ENCODE peak calls at places on chromosomes 12 and 14, in seven cellular contexts. One of them, this sample, is unnamed.

GRCh38 chr12:57091633-57092528 is 3.0 kb downstream of the NAB2 start:
- DNase-seq in occipital lobe: no peak
- DNase-seq in heart right ventricle: no peak
- DNase-seq in endothelial cell: no peak
- DNase-seq in naive thymus-derived CD8-positive, alpha-beta T cell: no peak
- DNase-seq in choroid plexus epithelial cell: no peak
- DNase-seq in RCC 7860: no peak
- DNase-seq in this sample: no peak

GRCh38 chr12:67590122-67590795 is 58.3 kb upstream of the DYRK2 start:
- DNase-seq in endothelial cell: no peak
- DNase-seq in occipital lobe: no peak
- DNase-seq in RCC 7860: no peak
- DNase-seq in heart right ventricle: no peak
- DNase-seq in choroid plexus epithelial cell: no peak
- DNase-seq in naive thymus-derived CD8-positive, alpha-beta T cell: peak; percentile 66
- DNase-seq in this sample: no peak

GRCh38 chr12:122866950-122867607 is 28.8 kb downstream of the VPS37B start:
- DNase-seq in RCC 7860: no peak
- DNase-seq in occipital lobe: no peak
- DNase-seq in heart right ventricle: no peak
- DNase-seq in endothelial cell: no peak
- DNase-seq in choroid plexus epithelial cell: no peak
- DNase-seq in naive thymus-derived CD8-positive, alpha-beta T cell: no peak
- DNase-seq in this sample: no peak

GRCh38 chr14:42480235-42480634 is 873.6 kb downstream of the LRFN5 start:
- DNase-seq in naive thymus-derived CD8-positive, alpha-beta T cell: no peak
- DNase-seq in occipital lobe: no peak
- DNase-seq in heart right ventricle: no peak
- DNase-seq in endothelial cell: no peak
- DNase-seq in choroid plexus epithelial cell: no peak
- DNase-seq in RCC 7860: no peak
- DNase-seq in this sample: no peak

GRCh38 chr12:32482226-32482625 is 82.9 kb downstream of the FGD4 start:
- DNase-seq in occipital lobe: no peak
- DNase-seq in heart right ventricle: peak; percentile 13
- DNase-seq in endothelial cell: no peak
- DNase-seq in naive thymus-derived CD8-positive, alpha-beta T cell: no peak
- DNase-seq in RCC 7860: no peak
- DNase-seq in choroid plexus epithelial cell: peak; percentile 55
- DNase-seq in this sample: no peak

GRCh38 chr12:90028620-90029051 is 320.0 kb upstream of the ATP2B1 start:
- DNase-seq in endothelial cell: no peak
- DNase-seq in choroid plexus epithelial cell: peak; percentile 32
- DNase-seq in heart right ventricle: no peak
- DNase-seq in naive thymus-derived CD8-positive, alpha-beta T cell: no peak
- DNase-seq in occipital lobe: no peak
- DNase-seq in RCC 7860: no peak
- DNase-seq in this sample: no peak

GRCh38 chr12:4908694-4909396 is 860 bp upstream of the KCNA1 start:
- DNase-seq in RCC 7860: no peak
- DNase-seq in heart right ventricle: no peak
- DNase-seq in occipital lobe: peak; percentile 60
- DNase-seq in choroid plexus epithelial cell: no peak
- DNase-seq in endothelial cell: peak; percentile 52
- DNase-seq in naive thymus-derived CD8-positive, alpha-beta T cell: no peak
- DNase-seq in this sample: no peak

GRCh38 chr12:8658361-8658760 is 4.3 kb downstream of the MFAP5 start:
- DNase-seq in occipital lobe: no peak
- DNase-seq in heart right ventricle: no peak
- DNase-seq in naive thymus-derived CD8-positive, alpha-beta T cell: no peak
- DNase-seq in RCC 7860: peak; percentile 50
- DNase-seq in endothelial cell: no peak
- DNase-seq in choroid plexus epithelial cell: peak; percentile 26
- DNase-seq in this sample: no peak

GRCh38 chr14:76917158-76917596 is 91.0 kb downstream of the LRRC74A start:
- DNase-seq in naive thymus-derived CD8-positive, alpha-beta T cell: no peak
- DNase-seq in endothelial cell: peak; percentile 82
- DNase-seq in RCC 7860: peak; percentile 38
- DNase-seq in choroid plexus epithelial cell: peak; percentile 81
- DNase-seq in occipital lobe: no peak
- DNase-seq in heart right ventricle: peak; percentile 57
- DNase-seq in this sample: no peak

GRCh38 chr12:110555509-110556406 is 27.4 kb downstream of the PPTC7 start:
- DNase-seq in occipital lobe: no peak
- DNase-seq in heart right ventricle: no peak
- DNase-seq in choroid plexus epithelial cell: peak; percentile 78
- DNase-seq in endothelial cell: no peak
- DNase-seq in naive thymus-derived CD8-positive, alpha-beta T cell: no peak
- DNase-seq in RCC 7860: no peak
- DNase-seq in this sample: no peak

This sample was measured in epithelial cell of proximal tubule.